ENCODE peak calls at places on chromosomes 2 and 18, in six cellular contexts. L is effector CD4-positive, alpha-beta T cell; C is GM13977; H is stomach; O is neural progenitor cell; Q is mucosa of descending colon. K is an unnamed sample.

GRCh38 chr2:171522057-171522803 is at the start of gene CYBRD1:
- DNase-seq in L (no peak), C (peak), H (peak), O (peak), Q (peak), K (peak)

GRCh38 chr2:601806-602455 is 75.3 kb downstream of the TMEM18 start:
- DNase-seq in L (no peak), C (no peak), H (no peak), O (no peak), Q (no peak), K (peak)

GRCh38 chr2:233051241-233052149 is 8.6 kb upstream of the INPP5D start:
- DNase-seq in L (no peak), C (no peak), H (no peak), O (peak), Q (no peak), K (peak)

GRCh38 chr2:36358317-36358659 is 2.7 kb downstream of the CRIM1 start:
- DNase-seq in L (no peak), C (no peak), H (no peak), O (no peak), Q (no peak), K (no peak)

GRCh38 chr18:79385749-79386341 is 9.9 kb upstream of the NFATC1 start:
- DNase-seq in L (no peak), C (peak), H (no peak), O (no peak), Q (no peak), K (peak)

GRCh38 chr2:241010531-241011295 is 12.3 kb downstream of the SNED1 start:
- DNase-seq in L (no peak), C (no peak), H (no peak), O (no peak), Q (no peak), K (no peak)

GRCh38 chr18:54675076-54675475 is 84.0 kb downstream of the DYNAP start:
- DNase-seq in L (no peak), C (no peak), H (no peak), O (peak), Q (no peak), K (no peak)

GRCh38 chr2:20664431-20665260 is 2.3 kb upstream of the GDF7 start:
- DNase-seq in L (no peak), C (no peak), H (no peak), O (no peak), Q (no peak), K (peak)